ENCODE peak calls at places on chromosome 20, in seven cellular contexts. L is K562, C is GM23338, O is transverse colon, K is stomach, M is H1, F is HepG2. W is an unnamed sample.

GRCh38 chr20:6708010-6708409 is 59.5 kb upstream of the BMP2 start:
- DNase-seq in L (no peak), C (no peak), O (peak; percentile 82), K (peak; percentile 85), M (no peak), F (no peak), W (no peak)

GRCh38 chr20:43923917-43924316 is 9.3 kb downstream of the TOX2 start:
- DNase-seq in L (no peak), C (no peak), O (no peak), K (no peak), M (no peak), F (no peak), W (no peak)

GRCh38 chr20:21270806-21271205 is 32.3 kb upstream of the XRN2 start:
- DNase-seq in L (no peak), C (no peak), O (no peak), K (no peak), M (no peak), F (no peak), W (no peak)

GRCh38 chr20:45406260-45407066 is 1.6 kb upstream of the DBNDD2 start:
- DNase-seq in L (peak; percentile 87), C (peak; percentile 85), O (peak; percentile 84), K (peak; percentile 71), M (no peak), F (no peak), W (peak; percentile 62)

GRCh38 chr20:23228912-23229311 is 121.7 kb upstream of the NXT1 start:
- DNase-seq in L (no peak), C (no peak), O (no peak), K (no peak), M (no peak), F (no peak), W (no peak)

GRCh38 chr20:48739395-48740268 is 88.2 kb downstream of the PREX1 start:
- DNase-seq in L (no peak), C (no peak), O (no peak), K (no peak), M (no peak), F (no peak), W (no peak)

GRCh38 chr20:29079769-29080690 is 2177.4 kb upstream of the DEFB115 start:
- DNase-seq in L (peak; percentile 58), C (no peak), O (no peak), K (no peak), M (no peak), F (peak; percentile 84), W (no peak)

GRCh38 chr20:20211274-20211987 is 156.5 kb upstream of the INSM1 start:
- DNase-seq in L (no peak), C (no peak), O (peak; percentile 53), K (no peak), M (no peak), F (no peak), W (no peak)

GRCh38 chr20:63701329-63702035 is 5.0 kb downstream of the TNFRSF6B start:
- DNase-seq in L (no peak), C (no peak), O (no peak), K (no peak), M (no peak), F (no peak), W (no peak)

GRCh38 chr20:41046716-41047115 is 18.1 kb downstream of the TOP1 start:
- DNase-seq in L (no peak), C (no peak), O (no peak), K (no peak), M (no peak), F (no peak), W (no peak)

GRCh38 chr20:41045680-41046079 is 17.1 kb downstream of the TOP1 start:
- DNase-seq in L (no peak), C (no peak), O (no peak), K (no peak), M (no peak), F (no peak), W (no peak)

GRCh38 chr20:41047975-41048305 is 19.3 kb downstream of the TOP1 start:
- DNase-seq in L (no peak), C (no peak), O (no peak), K (no peak), M (no peak), F (no peak), W (no peak)

GRCh38 chr20:41048475-41049242 is 20.0 kb downstream of the TOP1 start:
- DNase-seq in L (no peak), C (peak; percentile 31), O (no peak), K (no peak), M (no peak), F (no peak), W (no peak)

GRCh38 chr20:41047279-41047974 is 18.8 kb downstream of the TOP1 start:
- DNase-seq in L (no peak), C (peak; percentile 53), O (no peak), K (no peak), M (no peak), F (no peak), W (no peak)
- TF ChIP-seq POLR2AphosphoS5 in L (no peak), C (no peak), O (no peak), K (no peak), M (no peak), F (no peak), W (no peak)

GRCh38 chr20:13221673-13222318 is 722 bp downstream of the ISM1 start:
- DNase-seq in L (no peak), C (peak; percentile 83), O (peak; percentile 46), K (no peak), M (no peak), F (peak; percentile 65), W (no peak)
- TF ChIP-seq CTCF in L (no peak), C (no peak), O (no peak), K (no peak), M (peak; percentile 10), F (peak; percentile 27), W (no peak)

DNA sequence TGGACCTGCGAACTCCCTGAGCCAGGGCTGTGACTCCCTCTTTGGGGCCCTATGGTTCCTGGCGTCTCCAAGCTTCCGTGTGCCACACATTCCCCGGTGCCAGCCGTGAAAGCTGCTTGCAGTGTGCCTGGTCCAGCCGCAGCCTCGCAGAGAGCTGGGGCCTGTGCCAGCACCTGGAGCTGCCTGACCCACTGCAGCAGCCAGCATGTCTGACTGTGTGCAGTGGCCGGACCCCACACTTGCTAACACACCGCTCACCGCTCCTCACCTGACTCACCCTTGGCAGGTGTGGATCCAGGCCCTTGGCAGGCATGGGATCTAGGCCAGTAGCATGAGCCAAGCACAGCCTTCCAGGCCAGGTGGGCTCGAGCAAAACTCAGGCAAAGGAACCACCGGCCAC is 227.5 kb downstream of the OTOR start:
- DNase-seq in L (no peak), C (no peak), O (no peak), K (no peak), M (no peak), F (no peak), W (no peak)
- TF ChIP-seq POLR2AphosphoS5 in L (no peak), C (no peak), O (no peak), K (no peak), M (no peak), F (no peak), W (no peak)

GRCh38 chr20:25296094-25297093 is 48.5 kb downstream of the PYGB start:
- DNase-seq in L (peak; percentile 51), C (peak; percentile 47), O (peak; percentile 60), K (no peak), M (no peak), F (peak; percentile 50), W (no peak)
- TF ChIP-seq CTCF in L (peak; percentile 38), C (peak; percentile 51), O (peak; percentile 31), K (no peak), M (no peak), F (peak; percentile 71), W (peak; percentile 18)

GRCh38 chr20:47251154-47252020 is 105.1 kb downstream of the ZMYND8 start:
- DNase-seq in L (no peak), C (no peak), O (no peak), K (no peak), M (no peak), F (no peak), W (no peak)

GRCh38 chr20:47256665-47257236 is 99.7 kb downstream of the ZMYND8 start:
- DNase-seq in L (no peak), C (no peak), O (no peak), K (no peak), M (no peak), F (no peak), W (no peak)

GRCh38 chr20:47257256-47257655 is 99.2 kb downstream of the ZMYND8 start:
- DNase-seq in L (no peak), C (no peak), O (no peak), K (no peak), M (no peak), F (no peak), W (no peak)

GRCh38 chr20:47252879-47253307 is 103.6 kb downstream of the ZMYND8 start:
- DNase-seq in L (no peak), C (no peak), O (no peak), K (peak; percentile 58), M (no peak), F (no peak), W (no peak)

DNA sequence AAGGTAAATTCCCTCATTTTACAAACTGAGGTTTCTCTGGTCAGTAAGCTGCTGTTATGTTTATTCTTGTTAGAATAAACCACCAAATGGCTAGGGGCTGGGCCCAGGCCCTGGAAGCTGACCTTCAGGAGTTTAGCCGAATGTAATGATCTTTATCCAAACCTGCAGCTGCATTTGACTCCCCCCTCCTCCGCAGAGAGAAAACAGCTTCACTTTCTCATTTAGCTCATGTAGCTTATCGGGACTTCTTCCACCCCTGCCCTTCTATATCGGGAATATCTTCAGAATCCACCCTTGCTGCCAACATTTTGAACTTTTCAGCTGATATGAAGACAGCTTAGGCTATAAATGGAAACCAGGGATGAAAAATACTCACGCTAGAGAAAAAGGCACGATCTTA is 102.6 kb downstream of the ZMYND8 start:
- DNase-seq in L (no peak), C (no peak), O (no peak), K (no peak), M (no peak), F (no peak), W (no peak)
- TF ChIP-seq POLR2AphosphoS5 in L (no peak), C (no peak), O (no peak), K (no peak), M (no peak), F (no peak), W (no peak)

GRCh38 chr20:4332466-4332865 is 317.1 kb upstream of the RNF24 start:
- DNase-seq in L (no peak), C (no peak), O (no peak), K (no peak), M (no peak), F (no peak), W (no peak)

DNA sequence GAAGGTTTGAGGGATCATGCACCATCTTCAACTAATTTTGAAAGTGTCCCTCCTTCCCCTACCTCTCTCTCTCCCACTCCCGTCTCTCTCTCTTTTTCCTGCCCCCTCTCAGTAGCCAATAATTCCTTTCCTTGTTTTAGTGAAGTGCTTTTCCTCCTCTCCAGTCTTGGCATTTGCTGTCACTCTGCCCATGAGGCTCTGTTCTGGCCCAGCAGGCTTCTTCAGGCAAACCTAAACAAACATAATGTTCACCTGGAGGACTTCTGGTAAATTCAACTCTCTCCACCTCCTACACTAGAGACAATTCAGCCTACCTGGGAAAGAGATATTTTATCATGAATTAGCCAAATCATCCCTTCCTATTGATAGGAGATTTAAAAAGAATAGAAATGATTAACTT is 320.4 kb upstream of the RNF24 start:
- DNase-seq in L (no peak), C (no peak), O (no peak), K (no peak), M (no peak), F (no peak), W (no peak)
- TF ChIP-seq CTCF in L (no peak), C (no peak), O (no peak), K (no peak), M (no peak), F (no peak), W (no peak)